ENCODE peak calls at places on chromosomes 1 and 21, in ten cellular contexts. Z, D, F, S, X, O, W, A, R and K are unnamed samples.

GRCh38 chr1:115726570-115726969 is 41.9 kb downstream of the CASQ2 start:
- DNase-seq in Z (no peak), A (no peak), W (no peak), D (no peak), R (no peak), X (no peak), S (no peak), O (no peak), F (no peak), K (no peak)

GRCh38 chr1:171769754-171770153 is 11.7 kb upstream of the METTL13 start:
- DNase-seq in S (no peak), Z (no peak), F (no peak), D (no peak), O (no peak), X (no peak), R (no peak), A (no peak), W (no peak), K (no peak)

GRCh38 chr1:166489670-166490436 is 323.1 kb upstream of the FAM78B start:
- DNase-seq in F (no peak), W (peak), A (no peak), S (peak), Z (peak), X (peak), D (no peak), R (no peak), O (no peak), K (no peak)

GRCh38 chr1:34928066-34928864 is 1.2 kb downstream of the DLGAP3 start:
- DNase-seq in Z (no peak), D (no peak), S (no peak), W (no peak), X (no peak), A (peak), O (no peak), F (no peak), R (no peak), K (no peak)

GRCh38 chr1:33429332-33429731 is 1.6 kb downstream of the PHC2 start:
- DNase-seq in W (no peak), F (no peak), Z (no peak), X (no peak), S (no peak), D (peak), A (peak), O (no peak), R (no peak), K (no peak)

GRCh38 chr1:54310439-54311328 is 95.5 kb downstream of the SSBP3 start:
- DNase-seq in A (peak), F (no peak), D (peak), S (no peak), X (peak), R (peak), Z (peak), O (no peak), W (peak), K (no peak)

GRCh38 chr1:32028746-32029145 is 15.1 kb downstream of the KHDRBS1 start:
- DNase-seq in F (peak), D (no peak), A (no peak), Z (no peak), W (no peak), S (no peak), O (no peak), R (no peak), X (peak), K (no peak)

GRCh38 chr21:35406600-35406999 is 357.5 kb upstream of the RUNX1 start:
- DNase-seq in A (no peak), Z (no peak), R (no peak), F (no peak), O (no peak), X (no peak), W (no peak), D (no peak), S (no peak), K (no peak)

GRCh38 chr1:81801032-81801833 is 499 bp downstream of the ADGRL2 start:
- DNase-seq in O (peak), X (peak), W (peak), Z (peak), F (peak), A (peak), R (peak), D (peak), S (no peak), K (peak)

GRCh38 chr1:75203415-75204277 is 69.5 kb downstream of the LHX8 start:
- DNase-seq in A (peak), D (peak), S (no peak), Z (peak), O (peak), W (peak), F (peak), X (peak), R (peak), K (peak)

GRCh38 chr1:147076442-147076841 is 95.8 kb downstream of the PRKAB2 start:
- DNase-seq in X (no peak), R (no peak), A (no peak), D (no peak), S (no peak), W (no peak), F (no peak), Z (no peak), O (no peak), K (no peak)

GRCh38 chr1:147072371-147073061 is 99.8 kb downstream of the PRKAB2 start:
- DNase-seq in D (peak), O (no peak), A (peak), W (peak), S (no peak), X (no peak), Z (no peak), R (no peak), F (no peak), K (no peak)

GRCh38 chr1:147071142-147071541 is 101.1 kb downstream of the PRKAB2 start:
- DNase-seq in R (no peak), Z (no peak), X (no peak), D (no peak), O (no peak), F (no peak), W (no peak), S (no peak), A (no peak), K (no peak)

GRCh38 chr1:147077081-147077480 is 95.2 kb downstream of the PRKAB2 start:
- DNase-seq in X (no peak), F (no peak), A (peak), D (no peak), S (no peak), O (no peak), Z (no peak), R (no peak), W (no peak), K (no peak)

DNA sequence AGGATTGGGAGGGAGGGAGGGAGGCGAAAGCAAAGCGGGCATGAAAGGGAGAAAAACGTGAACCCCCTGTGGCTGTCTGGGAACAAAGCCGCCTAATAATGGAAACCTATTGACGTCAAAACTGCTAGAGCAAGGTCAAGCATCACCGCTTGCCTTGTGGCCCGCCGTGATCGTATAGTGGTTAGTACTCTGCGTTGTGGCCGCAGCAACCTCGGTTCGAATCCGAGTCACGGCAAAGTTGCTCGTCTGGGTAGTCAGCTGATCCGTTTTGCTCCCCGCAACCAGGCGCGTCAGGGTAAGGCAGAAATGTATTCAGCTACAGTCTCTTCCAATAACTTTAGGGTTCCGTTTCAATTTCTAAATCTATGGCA is 99.2 kb downstream of the PRKAB2 start:
- DNase-seq in Z (no peak), O (no peak), D (peak), A (peak), W (no peak), F (no peak), R (no peak), S (no peak), X (no peak), K (no peak)
- H3K4me3 ChIP-seq in Z (no peak), O (no peak), D (peak), A (peak), W (no peak), F (peak), R (peak), S (peak), X (no peak), K (peak)

GRCh38 chr21:42234026-42234425 is 15.1 kb downstream of the ABCG1 start:
- DNase-seq in R (no peak), S (no peak), X (no peak), O (no peak), W (no peak), F (no peak), D (peak), A (peak), Z (no peak), K (no peak)
- H3K4me3 ChIP-seq in R (no peak), S (peak), X (no peak), O (no peak), W (no peak), F (no peak), D (peak), A (peak), Z (no peak), K (no peak)

DNA sequence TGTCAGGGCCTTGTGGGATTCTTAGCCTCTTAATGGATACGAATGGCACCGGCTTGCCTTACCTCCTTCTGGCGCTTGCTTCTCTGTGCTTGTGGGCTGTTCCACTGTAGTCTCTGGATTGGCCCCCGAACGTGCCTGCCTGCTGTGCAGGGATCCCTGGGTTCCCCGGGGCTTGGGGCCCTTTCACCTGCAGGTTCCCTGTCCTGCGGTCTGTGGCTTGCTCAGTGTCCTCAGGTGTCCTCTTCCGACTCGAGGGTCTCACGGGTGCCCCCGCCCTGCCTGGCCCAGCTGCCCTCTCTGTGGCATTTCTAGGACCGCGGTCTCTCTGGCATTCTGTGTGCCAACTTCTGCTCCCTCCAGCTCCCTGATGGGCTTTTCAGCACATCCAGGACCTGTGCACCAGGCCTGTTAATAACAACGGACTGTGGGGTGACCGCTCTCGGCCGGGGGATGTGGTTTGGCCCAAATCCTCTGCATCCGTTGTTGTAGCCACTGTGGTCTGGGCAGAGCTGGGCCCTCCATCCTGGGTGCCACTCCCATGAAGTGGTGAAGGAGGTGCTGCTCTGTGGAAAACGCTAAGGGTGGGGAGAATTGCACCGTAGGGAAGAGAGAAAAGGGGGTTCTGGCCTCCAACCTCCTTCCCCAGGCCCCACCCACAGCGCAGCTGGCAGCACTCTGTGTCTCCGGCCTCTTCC is 12.4 kb downstream of the COL18A1 start:
- DNase-seq in S (no peak), X (no peak), F (no peak), R (no peak), D (no peak), W (no peak), O (no peak), Z (no peak), A (no peak), K (no peak)
- H3K4me3 ChIP-seq in S (no peak), X (no peak), F (no peak), R (no peak), D (no peak), W (no peak), O (no peak), Z (no peak), A (no peak), K (no peak)

GRCh38 chr1:46689897-46690296 is 18.2 kb downstream of the TEX38 start:
- DNase-seq in X (no peak), R (no peak), A (no peak), F (no peak), D (no peak), S (no peak), W (no peak), Z (no peak), O (no peak), K (no peak)

GRCh38 chr1:46689326-46689725 is 17.7 kb downstream of the TEX38 start:
- DNase-seq in F (no peak), O (no peak), A (no peak), X (no peak), Z (no peak), R (no peak), D (peak), S (no peak), W (peak), K (no peak)

GRCh38 chr1:46687095-46687659 is 15.5 kb downstream of the TEX38 start:
- DNase-seq in A (no peak), R (peak), Z (peak), S (no peak), X (peak), F (no peak), O (no peak), D (no peak), W (peak), K (no peak)

GRCh38 chr1:46686255-46686654 is 14.6 kb downstream of the TEX38 start:
- DNase-seq in S (no peak), O (no peak), Z (no peak), A (no peak), F (no peak), W (no peak), R (no peak), X (no peak), D (no peak), K (no peak)

DNA sequence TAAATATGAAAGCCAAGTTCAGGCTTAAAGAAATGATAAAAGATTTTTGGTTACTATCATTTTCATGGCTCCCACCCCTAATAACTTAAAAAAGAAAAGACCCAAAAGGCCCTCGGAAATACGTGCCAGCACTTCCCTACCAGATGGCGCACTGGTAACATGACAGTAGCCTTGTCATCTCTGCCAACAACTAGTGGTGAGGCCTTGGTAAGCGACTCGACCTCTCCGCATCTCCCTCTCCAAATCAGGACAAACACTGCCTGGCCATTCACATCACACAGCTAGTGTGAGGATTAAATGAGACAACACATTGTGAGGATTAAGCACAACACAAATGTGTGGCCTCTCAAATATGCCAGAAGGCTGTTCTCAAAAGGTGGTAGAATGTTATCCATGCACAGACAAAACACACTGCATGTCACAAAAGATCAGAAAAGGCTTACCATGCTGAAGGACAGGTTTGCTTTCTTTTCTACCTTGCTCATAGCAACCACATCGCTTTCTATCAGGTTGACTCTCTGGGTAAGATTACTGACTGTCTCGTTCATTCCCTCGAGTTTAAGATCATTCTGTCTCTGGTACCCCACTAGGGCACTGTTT is 16.4 kb downstream of the TEX38 start:
- DNase-seq in W (no peak), Z (no peak), S (no peak), X (no peak), F (no peak), D (no peak), O (no peak), A (no peak), R (no peak), K (no peak)
- H3K4me3 ChIP-seq in W (no peak), Z (no peak), S (no peak), X (no peak), F (no peak), D (no peak), O (no peak), A (no peak), R (no peak), K (no peak)

GRCh38 chr21:42746593-42747266 is 93.3 kb downstream of the PDE9A start:
- DNase-seq in W (no peak), D (no peak), X (no peak), F (no peak), Z (no peak), R (no peak), O (no peak), A (no peak), S (peak), K (no peak)
- H3K4me3 ChIP-seq in W (no peak), D (no peak), X (no peak), F (no peak), Z (no peak), R (no peak), O (no peak), A (no peak), S (peak), K (no peak)

GRCh38 chr1:153795325-153795837 is 20.2 kb downstream of the SLC27A3 start:
- DNase-seq in D (no peak), W (peak), A (no peak), F (no peak), Z (no peak), O (no peak), R (no peak), S (no peak), X (no peak), K (no peak)

GRCh38 chr1:153792631-153793041 is 17.4 kb downstream of the SLC27A3 start:
- DNase-seq in Z (no peak), D (peak), O (no peak), W (no peak), X (no peak), R (no peak), A (no peak), S (no peak), F (no peak), K (no peak)

GRCh38 chr1:153794671-153795324 is 19.6 kb downstream of the SLC27A3 start:
- DNase-seq in D (peak), A (no peak), R (no peak), Z (no peak), X (no peak), O (no peak), W (peak), F (no peak), S (no peak), K (no peak)

GRCh38 chr1:153793261-153793972 is 18.2 kb downstream of the SLC27A3 start:
- DNase-seq in S (no peak), F (no peak), X (no peak), D (peak), W (no peak), Z (no peak), R (no peak), A (peak), O (no peak), K (no peak)

GRCh38 chr1:153793973-153794615 is 18.9 kb downstream of the SLC27A3 start:
- DNase-seq in F (no peak), Z (no peak), R (no peak), O (no peak), W (no peak), A (no peak), D (no peak), X (no peak), S (no peak), K (no peak)
- H3K4me3 ChIP-seq in F (no peak), Z (no peak), R (no peak), O (no peak), W (no peak), A (peak), D (peak), X (no peak), S (no peak), K (no peak)

GRCh38 chr1:12168451-12169160 is 1.8 kb downstream of the TNFRSF1B start:
- DNase-seq in X (no peak), S (no peak), W (no peak), D (peak), A (no peak), O (no peak), R (no peak), F (no peak), Z (no peak), K (no peak)

GRCh38 chr1:12166834-12167492 is at the start of gene TNFRSF1B:
- DNase-seq in R (peak), O (no peak), X (no peak), D (peak), F (no peak), Z (peak), S (peak), W (peak), A (peak), K (no peak)

GRCh38 chr1:12165342-12165741 is 1.4 kb upstream of the TNFRSF1B start:
- DNase-seq in R (peak), W (no peak), D (no peak), A (no peak), Z (no peak), X (no peak), F (no peak), O (no peak), S (no peak), K (no peak)

GRCh38 chr1:12169442-12170135 is 2.8 kb downstream of the TNFRSF1B start:
- DNase-seq in X (no peak), D (no peak), O (no peak), A (no peak), R (no peak), W (no peak), F (no peak), Z (no peak), S (no peak), K (no peak)

DNA sequence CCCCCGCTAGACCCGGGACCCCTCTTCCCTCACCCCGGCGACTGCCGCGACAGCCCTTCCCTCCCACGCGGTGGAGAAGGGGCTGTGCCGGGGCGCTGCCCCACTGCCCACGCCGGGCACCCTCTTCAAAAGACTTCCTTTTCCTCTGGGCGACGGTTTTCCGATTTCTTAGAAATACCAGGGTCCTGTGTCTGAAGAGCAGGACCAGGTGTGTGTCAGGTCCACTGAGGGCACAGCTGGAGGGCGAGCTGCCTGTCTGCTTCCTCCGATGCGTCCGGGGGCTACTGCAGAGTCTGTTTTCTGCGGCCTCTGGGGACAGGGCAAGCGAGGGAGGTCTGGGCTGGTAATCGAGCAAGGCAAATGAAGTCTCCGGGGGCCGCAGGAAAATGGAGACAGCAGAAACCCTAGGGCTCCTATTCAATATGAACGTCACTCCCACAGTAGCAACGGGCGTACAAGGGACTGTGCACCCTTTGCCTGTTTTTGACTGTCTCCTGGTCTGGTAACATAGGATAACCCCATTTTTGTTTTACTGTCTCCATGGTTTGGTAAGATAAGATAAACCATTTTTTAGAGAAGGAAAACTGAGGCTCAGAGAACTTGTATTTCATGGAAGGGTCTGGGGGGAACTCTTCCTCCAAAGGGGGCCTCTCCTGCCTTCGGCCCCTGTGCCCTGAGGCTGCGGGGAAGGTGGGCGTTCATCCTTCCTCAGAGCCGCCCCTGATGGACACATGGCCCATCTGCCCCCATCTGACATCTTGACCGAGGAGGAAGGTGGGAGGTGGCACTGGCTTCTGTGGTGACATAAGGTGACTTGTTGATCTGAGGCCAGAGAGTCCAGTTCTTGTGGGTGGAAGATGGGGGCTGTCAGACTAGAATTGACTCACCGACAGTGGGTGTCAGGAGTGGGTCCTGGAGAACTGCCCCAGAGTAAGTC is 970 bp downstream of the TNFRSF1B start:
- DNase-seq in R (no peak), A (no peak), X (no peak), S (no peak), O (no peak), W (no peak), D (no peak), Z (no peak), F (no peak), K (no peak)
- H3K4me3 ChIP-seq in R (no peak), A (peak), X (peak), S (peak), O (peak), W (peak), D (no peak), Z (peak), F (peak), K (peak)

DNA sequence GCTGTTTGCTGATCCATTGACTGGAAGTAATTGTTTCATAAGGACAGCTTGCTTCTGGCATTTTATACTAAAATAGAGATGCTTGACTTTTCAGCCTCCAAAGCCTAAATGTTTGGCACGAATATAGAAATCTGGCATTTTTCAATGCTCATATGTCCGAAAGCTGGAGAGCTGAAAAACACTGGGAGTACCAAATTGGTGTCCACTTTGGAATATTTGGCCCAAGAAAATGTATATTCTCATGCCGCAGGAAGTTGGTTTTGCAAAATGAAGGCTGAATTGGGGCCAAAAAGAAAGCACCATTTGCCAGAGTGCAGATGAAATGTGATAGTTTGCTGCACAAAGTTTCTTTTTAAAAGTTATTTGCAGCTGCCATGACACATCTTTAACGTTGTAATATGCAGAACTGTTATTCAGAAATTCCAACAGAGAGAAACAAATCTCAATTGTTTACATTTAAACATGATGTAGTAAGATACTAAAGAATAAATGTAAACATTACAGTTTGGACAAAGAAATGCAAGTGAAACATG is 124.2 kb upstream of the LYPLAL1 start:
- DNase-seq in A (no peak), F (peak), O (peak), X (peak), Z (peak), S (no peak), W (no peak), D (no peak), R (no peak), K (no peak)
- H3K4me3 ChIP-seq in A (no peak), F (no peak), O (no peak), X (no peak), Z (no peak), S (no peak), W (no peak), D (no peak), R (no peak), K (no peak)